ENCODE peak calls at places on chromosomes 1 and 21, in five cellular contexts. M is hepatocyte, P is GM23248, B is neural progenitor cell, O is HCT116. R is an unnamed sample. For H3K27me3, the result is how much of the 10 kb centered on the place peaks cover.

GRCh38 chr1:6960291-6960758 is 175.1 kb downstream of the CAMTA1 start:
- DNase-seq in B (no peak), M (peak), P (peak), O (no peak), R (no peak)

GRCh38 chr1:41803656-41804055 is 115.1 kb downstream of the HIVEP3 start:
- DNase-seq in O (no peak), P (no peak), M (no peak), B (no peak), R (no peak)

GRCh38 chr1:116033322-116033721 is 57.0 kb downstream of the SLC22A15 start:
- DNase-seq in P (no peak), B (peak), O (no peak), M (no peak), R (no peak)

GRCh38 chr1:43453442-43454269 is at the start of gene HYI:
- DNase-seq in O (peak), P (peak), B (peak), M (peak), R (peak)

GRCh38 chr1:109994654-109995053 is 10.1 kb downstream of the AHCYL1 start:
- DNase-seq in B (no peak), P (no peak), O (no peak), M (no peak), R (no peak)

GRCh38 chr1:111600886-111601386 is 18.7 kb upstream of the RAP1A start:
- DNase-seq in M (no peak), O (no peak), P (no peak), B (no peak), R (no peak)

GRCh38 chr1:44239337-44239960 is 26.2 kb downstream of the DMAP1 start:
- DNase-seq in B (peak), P (peak), M (peak), O (no peak), R (peak)

GRCh38 chr1:15469836-15470495 is 5.9 kb upstream of the CELA2B start:
- DNase-seq in O (no peak), M (no peak), B (no peak), P (no peak), R (no peak)

GRCh38 chr1:167455786-167456446 is 62.4 kb downstream of the CD247 start:
- DNase-seq in P (peak), B (peak), M (peak), O (no peak), R (peak)

GRCh38 chr1:156963621-156964020 is 43.2 kb downstream of the LRRC71 start:
- DNase-seq in M (no peak), O (no peak), P (peak), B (no peak), R (no peak)

GRCh38 chr1:218473527-218473926 is 128.4 kb downstream of the TGFB2 start:
- DNase-seq in M (no peak), O (no peak), P (no peak), B (no peak), R (no peak)

GRCh38 chr21:21179619-21180336 is 181.6 kb downstream of the NCAM2 start:
- DNase-seq in M (no peak), B (no peak), P (no peak), O (no peak), R (no peak)

GRCh38 chr1:214547747-214548146 is 3.7 kb downstream of the PTPN14 start:
- DNase-seq in P (no peak), O (no peak), B (no peak), M (no peak), R (no peak)

GRCh38 chr1:19033516-19033840 is 77.0 kb upstream of the IFFO2 start:
- DNase-seq in B (no peak), M (no peak), O (no peak), P (no peak), R (no peak)

GRCh38 chr21:39707316-39707715 is 37.7 kb upstream of the IGSF5 start:
- DNase-seq in M (no peak), B (no peak), P (no peak), O (no peak), R (peak)

GRCh38 chr1:10909697-10910489 is 102.6 kb upstream of the TARDBP start:
- DNase-seq in O (no peak), P (peak), M (peak), B (peak), R (peak)

GRCh38 chr1:88917321-88918025 is 26.1 kb upstream of the GTF2B start:
- DNase-seq in M (no peak), B (no peak), P (peak), O (no peak), R (no peak)

GRCh38 chr1:113947388-113948107 is 18.4 kb downstream of the HIPK1 start:
- DNase-seq in B (no peak), P (no peak), M (no peak), O (no peak), R (no peak)

GRCh38 chr1:28130901-28131300 is 42.5 kb upstream of the EYA3 start:
- DNase-seq in M (no peak), B (no peak), P (no peak), O (no peak), R (no peak)

GRCh38 chr1:17744666-17745563 is 10.2 kb upstream of the ACTL8 start:
- DNase-seq in P (no peak), B (no peak), M (no peak), O (no peak), R (no peak)

GRCh38 chr1:76866566-76866965 is 714 bp upstream of the ST6GALNAC5 start:
- DNase-seq in M (no peak), P (no peak), O (no peak), B (no peak), R (no peak)

GRCh38 chr1:205678286-205679111 is 1.8 kb downstream of the SLC45A3 start:
- DNase-seq in O (no peak), M (peak), B (no peak), P (peak), R (no peak)

GRCh38 chr1:196407358-196408041 is 200.7 kb downstream of the KCNT2 start:
- DNase-seq in P (peak), O (no peak), M (peak), B (peak), R (peak)

GRCh38 chr1:44811714-44812151 is 3.4 kb downstream of the BTBD19 start:
- DNase-seq in O (no peak), P (peak), B (no peak), M (peak), R (no peak)

GRCh38 chr1:67683736-67684525 is 1.1 kb upstream of the GADD45A start:
- DNase-seq in O (no peak), P (peak), M (no peak), B (no peak), R (no peak)

GRCh38 chr21:38798081-38798480 is 7.6 kb upstream of the ETS2 start:
- DNase-seq in P (no peak), B (no peak), M (no peak), O (no peak), R (no peak)

GRCh38 chr1:37691497-37692077 is 729 bp upstream of the CDCA8 start:
- DNase-seq in O (peak), M (peak), P (peak), B (peak), R (peak)

GRCh38 chr1:119779869-119780356 is 11.2 kb upstream of the HMGCS2 start:
- DNase-seq in O (no peak), M (peak), P (peak), B (no peak), R (no peak)

GRCh38 chr1:207868252-207868768 is 42.6 kb downstream of the CD34 start:
- DNase-seq in P (peak), O (no peak), B (peak), M (peak), R (peak)

GRCh38 chr1:230376296-230376695 is 49.8 kb downstream of the PGBD5 start:
- DNase-seq in B (no peak), O (no peak), P (no peak), M (no peak), R (no peak)

GRCh38 chr1:179229214-179230140 is at the start of gene ABL2:
- DNase-seq in P (peak), M (peak), B (peak), O (peak), R (peak)

GRCh38 chr1:163013826-163014600 is 55.1 kb upstream of the RGS4 start:
- DNase-seq in M (no peak), P (no peak), B (no peak), O (no peak), R (no peak)

GRCh38 chr21:28193189-28193588 is 799.5 kb downstream of the LTN1 start:
- DNase-seq in O (no peak), P (no peak), M (no peak), B (no peak), R (peak)

GRCh38 chr1:197127513-197127912 is 19.0 kb downstream of the ASPM start:
- DNase-seq in B (no peak), P (peak), O (no peak), M (no peak), R (no peak)

GRCh38 chr1:19121192-19121591 is 88.9 kb downstream of the UBR4 start:
- DNase-seq in O (no peak), B (no peak), P (no peak), M (no peak), R (no peak)

GRCh38 chr1:39268112-39268581 is 63.7 kb downstream of the MACF1 start:
- DNase-seq in B (peak), M (peak), P (peak), O (no peak), R (peak)

DNA sequence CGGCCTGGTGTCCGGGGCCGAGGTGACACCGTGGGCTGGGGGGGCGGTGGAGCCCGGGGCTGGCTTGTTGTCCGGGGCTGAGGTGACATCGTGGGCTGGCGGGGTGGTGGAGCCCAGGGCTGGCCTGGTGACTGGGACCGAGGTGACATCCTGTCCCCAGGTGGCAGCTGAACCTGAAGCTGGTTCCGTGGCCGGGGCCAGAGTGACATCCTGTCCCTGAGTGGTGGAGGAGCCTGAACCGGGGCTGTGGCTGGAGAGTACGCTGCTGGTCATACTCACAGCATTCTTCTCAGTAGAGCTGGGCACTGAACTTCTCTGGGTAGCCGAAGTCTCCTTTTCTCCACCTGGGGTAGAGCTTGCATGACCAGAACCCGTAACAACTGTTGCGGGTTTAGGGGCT is 15.8 kb downstream of the THBS3 start:
- DNase-seq in B (no peak), O (no peak), P (no peak), M (no peak), R (no peak)
- TF ChIP-seq EZH2phosphoT487 in B (no peak), O (no peak), P (no peak), M (no peak), R (no peak)

DNA sequence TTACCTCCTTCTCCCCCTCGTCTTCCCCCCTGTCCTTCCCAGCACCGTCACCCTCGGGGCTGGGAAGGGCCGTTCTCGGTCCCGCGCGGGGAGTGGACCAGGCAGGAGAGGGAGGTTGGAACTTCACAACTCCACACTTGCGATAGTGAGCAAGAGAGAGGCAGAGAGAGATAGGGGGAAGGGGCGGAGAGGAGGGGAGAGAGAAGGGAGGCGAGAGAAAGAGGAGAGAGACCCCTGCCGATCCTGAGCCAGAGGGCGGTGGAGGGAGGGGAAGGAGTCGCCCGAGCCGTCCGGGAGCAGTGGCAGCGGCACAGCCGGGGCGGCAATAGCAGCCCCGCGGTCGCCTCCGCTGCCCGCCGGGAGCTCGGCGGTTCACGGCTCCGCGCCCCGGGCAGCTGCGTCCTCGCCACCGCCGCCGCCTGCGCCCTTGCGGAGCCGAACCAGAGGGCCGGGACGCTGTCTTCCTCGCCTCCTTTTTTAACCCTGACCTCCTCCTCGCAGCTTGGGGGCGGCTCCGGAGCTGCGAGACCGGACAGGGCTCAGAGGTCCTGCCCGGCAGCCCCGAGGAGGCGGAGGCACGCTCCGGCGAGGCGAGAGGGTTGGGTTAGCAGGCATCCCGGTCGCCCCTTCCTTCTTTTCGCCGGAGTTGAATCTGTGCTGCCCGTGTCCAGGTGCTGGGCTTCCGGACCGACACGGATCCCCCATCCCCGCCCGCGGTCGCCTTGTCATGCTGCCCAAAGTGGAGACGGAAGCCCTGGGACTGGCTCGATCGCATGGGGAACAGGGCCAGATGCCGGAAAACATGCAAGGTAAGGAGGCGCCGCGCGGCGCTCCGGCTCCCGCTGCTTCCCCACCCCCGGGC is 11.7 kb downstream of the NR5A2 start:
- DNase-seq in P (peak), M (peak), O (peak), B (peak), R (peak)
- H3K27me3 ChIP-seq in P (half or more), M (half or more), O (under half), B (half or more), R (half or more)

DNA sequence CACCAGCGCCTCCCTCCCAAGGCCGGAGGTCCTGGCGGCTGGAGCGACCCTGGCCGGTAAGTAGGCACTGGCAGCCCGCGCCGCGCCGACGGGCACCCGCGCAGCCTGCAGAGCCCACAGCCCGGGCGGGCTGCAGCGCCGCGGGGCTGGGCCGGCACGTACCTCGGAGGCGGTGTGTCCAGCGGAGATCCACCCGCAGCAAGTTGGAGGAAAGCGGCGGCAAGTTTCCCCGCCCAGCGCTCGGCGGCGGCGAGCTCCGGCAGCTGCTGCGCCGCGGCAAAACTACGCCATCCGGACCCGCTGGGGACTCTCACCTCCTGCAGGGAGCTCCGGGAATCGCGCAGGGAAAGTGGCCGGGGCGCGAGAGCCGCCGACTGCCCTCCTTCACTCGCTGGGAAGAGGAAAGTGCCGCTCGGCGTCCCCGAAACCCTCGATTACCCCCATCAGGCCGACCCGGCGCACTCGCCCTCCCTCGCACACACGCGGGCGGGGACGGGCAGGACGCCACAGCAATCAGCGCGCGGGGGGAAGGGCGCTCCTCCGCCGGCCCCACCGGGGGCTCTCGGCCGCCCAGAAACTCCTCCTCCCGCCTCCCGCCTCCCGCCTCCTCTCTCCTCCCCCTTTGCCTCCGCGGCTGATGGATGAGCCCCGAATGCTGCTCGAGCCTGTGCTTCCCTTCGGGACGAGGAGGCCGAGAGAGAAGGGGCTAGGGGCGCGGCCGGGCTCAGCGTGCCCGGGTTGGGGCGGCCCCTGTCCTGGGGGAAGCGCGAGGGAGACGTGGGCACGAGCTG is at the start of gene TGFBR3:
- DNase-seq in P (peak), B (peak), O (peak), M (peak), R (peak)
- H2AFZ ChIP-seq in P (peak), B (peak), O (peak), M (peak), R (peak)

DNA sequence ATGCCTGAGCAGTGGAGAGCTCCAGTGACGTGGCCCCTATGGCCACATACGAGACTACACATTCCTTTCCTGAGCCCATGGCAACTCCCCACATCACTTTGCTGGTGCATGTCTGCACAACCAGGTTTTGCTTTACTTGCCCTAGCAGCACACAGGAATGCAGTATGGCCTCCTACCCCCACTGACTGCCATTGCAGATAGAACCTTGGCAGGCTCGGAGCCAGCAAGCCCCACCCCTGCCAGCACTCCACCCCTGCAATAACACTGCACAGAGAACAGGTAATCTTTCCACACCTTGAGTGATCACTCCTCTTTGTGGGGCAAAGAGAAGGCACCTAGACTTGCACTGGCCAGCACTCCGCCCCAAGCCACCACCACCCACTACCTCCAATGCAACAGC is 531.9 kb upstream of the CAMK1G start:
- DNase-seq in B (no peak), M (no peak), P (no peak), O (no peak), R (no peak)
- TF ChIP-seq EZH2phosphoT487 in B (no peak), M (no peak), P (no peak), O (no peak), R (no peak)

DNA sequence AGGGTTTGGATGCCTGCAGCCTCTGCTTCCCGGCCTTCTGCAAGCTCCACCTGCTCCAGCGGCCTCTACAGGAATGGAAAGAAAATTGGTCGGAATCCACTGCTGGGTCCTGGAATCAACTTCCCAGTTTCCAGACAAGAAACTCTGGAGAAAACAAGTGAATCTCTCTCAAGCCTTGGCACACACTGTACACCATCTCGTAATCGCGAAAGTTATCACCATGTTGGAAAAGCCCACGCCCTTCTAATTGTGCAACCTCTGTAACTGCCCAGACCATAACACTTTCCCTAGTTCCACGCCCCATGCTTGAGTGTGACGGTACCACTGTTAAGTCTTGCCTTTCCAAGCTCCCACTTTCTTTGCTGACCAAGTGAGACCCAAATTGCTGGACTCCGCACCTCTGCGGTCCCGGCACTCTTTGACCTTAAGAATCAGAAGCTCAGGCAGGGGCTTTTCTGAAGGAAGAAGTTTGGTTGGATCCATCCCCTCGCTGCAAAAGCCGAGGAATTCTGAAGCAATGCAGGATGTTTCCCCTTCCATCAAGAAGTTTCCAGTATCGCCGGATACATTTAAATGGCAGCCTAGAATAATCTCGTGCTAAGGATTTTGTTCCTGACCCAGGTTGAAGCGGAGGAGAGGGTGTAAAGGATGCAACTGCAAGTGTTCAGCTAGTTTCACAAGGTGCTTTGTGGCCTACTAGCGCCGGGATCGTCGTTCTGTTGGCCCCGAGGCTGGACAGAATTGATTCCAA is 6.2 kb downstream of the NR5A2 start:
- DNase-seq in B (peak), O (no peak), P (no peak), M (peak), R (peak)
- H3K27me3 ChIP-seq in B (half or more), O (under half), P (half or more), M (half or more), R (half or more)

GRCh38 chr1:212467843-212468482 is 35.2 kb downstream of the NENF start:
- DNase-seq in B (no peak), O (no peak), M (no peak), P (peak), R (no peak)

GRCh38 chr1:212466913-212467650 is 34.4 kb downstream of the NENF start:
- DNase-seq in B (no peak), O (no peak), M (peak), P (no peak), R (no peak)

GRCh38 chr1:212471891-212472675 is 39.4 kb downstream of the NENF start:
- DNase-seq in B (no peak), M (no peak), P (no peak), O (no peak), R (no peak)

GRCh38 chr1:212471286-212471685 is 38.6 kb downstream of the NENF start:
- DNase-seq in O (no peak), B (no peak), P (no peak), M (no peak), R (no peak)

DNA sequence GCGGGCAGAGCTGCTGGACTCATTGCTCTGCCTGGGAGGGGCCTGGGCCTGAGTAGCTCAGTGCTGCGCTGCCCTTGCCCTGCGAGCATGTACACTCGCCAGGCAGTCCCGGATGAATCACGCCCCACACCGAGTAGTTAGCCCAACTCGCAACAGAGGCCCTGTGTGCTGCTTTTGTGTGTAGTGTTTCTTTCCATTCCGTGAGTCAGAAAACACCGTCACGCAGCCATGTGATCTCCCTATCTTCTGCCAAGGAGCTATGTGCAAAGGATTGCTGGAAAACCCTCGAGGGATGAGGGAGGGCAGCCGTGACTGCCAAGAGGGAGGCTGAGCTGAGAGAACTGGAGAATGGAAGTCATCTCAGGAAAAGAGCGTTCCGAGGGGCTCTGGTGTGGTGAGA is 37.3 kb downstream of the NENF start:
- DNase-seq in O (peak), P (peak), B (no peak), M (peak), R (no peak)
- H2AFZ ChIP-seq in O (peak), P (peak), B (no peak), M (no peak), R (peak)

GRCh38 chr1:180857947-180858768 is 54.5 kb upstream of the KIAA1614 start:
- DNase-seq in M (no peak), B (no peak), P (no peak), O (no peak), R (no peak)

GRCh38 chr1:180862305-180862704 is 50.4 kb upstream of the KIAA1614 start:
- DNase-seq in M (no peak), B (no peak), O (no peak), P (peak), R (no peak)

GRCh38 chr1:180863158-180863775 is 49.4 kb upstream of the KIAA1614 start:
- DNase-seq in O (peak), B (peak), M (peak), P (peak), R (peak)

GRCh38 chr1:180860535-180860934 is 52.2 kb upstream of the KIAA1614 start:
- DNase-seq in B (no peak), P (no peak), M (no peak), O (no peak), R (no peak)
- TF ChIP-seq EZH2phosphoT487 in B (no peak), P (no peak), M (no peak), O (no peak), R (no peak)

R was measured in GM23338.